ENCODE peak calls at places on chromosomes 3 and 15, in four cellular contexts. One of them, this sample, is unnamed.

GRCh38 chr3:42489116-42489936 is 13.1 kb upstream of the VIPR1 start:
- DNase-seq in A172: no peak
- DNase-seq in neural progenitor cell: no peak
- DNase-seq in AG10803: no peak
- DNase-seq in this sample: no peak

GRCh38 chr3:179898024-179898423 is 138.7 kb downstream of the PEX5L start:
- DNase-seq in A172: peak
- DNase-seq in AG10803: no peak
- DNase-seq in neural progenitor cell: peak
- DNase-seq in this sample: peak

GRCh38 chr3:113534365-113534764 is 2.0 kb downstream of the SIDT1 start:
- DNase-seq in neural progenitor cell: no peak
- DNase-seq in AG10803: no peak
- DNase-seq in A172: no peak
- DNase-seq in this sample: peak

GRCh38 chr3:165078293-165078692 is at the start of gene SI:
- DNase-seq in AG10803: no peak
- DNase-seq in neural progenitor cell: no peak
- DNase-seq in A172: no peak
- DNase-seq in this sample: no peak

GRCh38 chr3:52834871-52835501 is at the start of gene MUSTN1:
- DNase-seq in neural progenitor cell: peak
- DNase-seq in AG10803: peak
- DNase-seq in A172: no peak
- DNase-seq in this sample: no peak

GRCh38 chr3:107294117-107294516 is 83.1 kb upstream of the CCDC54 start:
- DNase-seq in AG10803: no peak
- DNase-seq in A172: no peak
- DNase-seq in neural progenitor cell: no peak
- DNase-seq in this sample: no peak

GRCh38 chr15:39283531-39283930 is 297.3 kb upstream of the THBS1 start:
- DNase-seq in A172: no peak
- DNase-seq in AG10803: peak
- DNase-seq in neural progenitor cell: no peak
- DNase-seq in this sample: no peak

GRCh38 chr3:11199902-11200678 is 45.8 kb downstream of the HRH1 start:
- DNase-seq in A172: no peak
- DNase-seq in neural progenitor cell: no peak
- DNase-seq in AG10803: no peak
- DNase-seq in this sample: no peak

GRCh38 chr15:59388670-59389069 is 16.0 kb upstream of the MYO1E start:
- DNase-seq in neural progenitor cell: no peak
- DNase-seq in AG10803: peak
- DNase-seq in A172: no peak
- DNase-seq in this sample: peak

GRCh38 chr3:52237006-52237658 is 1.8 kb downstream of the TWF2 start:
- DNase-seq in A172: peak
- DNase-seq in neural progenitor cell: no peak
- DNase-seq in AG10803: no peak
- DNase-seq in this sample: no peak

GRCh38 chr3:137047240-137047639 is 89.5 kb downstream of the IL20RB start:
- DNase-seq in A172: no peak
- DNase-seq in neural progenitor cell: peak
- DNase-seq in AG10803: no peak
- DNase-seq in this sample: no peak

This sample was measured in CD4-positive, CD25-positive, alpha-beta regulatory T cell.